ENCODE peak calls at places on chromosomes 11 and 22, in eight cellular contexts. One of them, this sample, is unnamed.

GRCh38 chr22:27650572-27650971 is 151.0 kb downstream of the MN1 start:
- DNase-seq in neural progenitor cell: no peak
- DNase-seq in anterior cingulate cortex: no peak
- DNase-seq in AG10803: no peak
- DNase-seq in fibroblast of villous mesenchyme: no peak
- DNase-seq in mesenchymal stem cell: no peak
- DNase-seq in NCI-H187: no peak
- DNase-seq in T-helper 1 cell: no peak
- DNase-seq in this sample: no peak

GRCh38 chr11:92867913-92868619 is 101.4 kb upstream of the MTNR1B start:
- DNase-seq in AG10803: no peak
- DNase-seq in anterior cingulate cortex: no peak
- DNase-seq in mesenchymal stem cell: no peak
- DNase-seq in NCI-H187: peak
- DNase-seq in fibroblast of villous mesenchyme: no peak
- DNase-seq in neural progenitor cell: no peak
- DNase-seq in T-helper 1 cell: no peak
- DNase-seq in this sample: no peak

GRCh38 chr11:76783901-76784813 is 1.0 kb downstream of the TSKU start:
- DNase-seq in mesenchymal stem cell: peak
- DNase-seq in neural progenitor cell: peak
- DNase-seq in AG10803: peak
- DNase-seq in anterior cingulate cortex: no peak
- DNase-seq in fibroblast of villous mesenchyme: peak
- DNase-seq in T-helper 1 cell: no peak
- DNase-seq in NCI-H187: no peak
- DNase-seq in this sample: peak

GRCh38 chr22:50524664-50525103 is 714 bp downstream of the SCO2 start:
- DNase-seq in anterior cingulate cortex: no peak
- DNase-seq in neural progenitor cell: no peak
- DNase-seq in NCI-H187: no peak
- DNase-seq in AG10803: no peak
- DNase-seq in mesenchymal stem cell: no peak
- DNase-seq in T-helper 1 cell: no peak
- DNase-seq in fibroblast of villous mesenchyme: no peak
- DNase-seq in this sample: no peak

GRCh38 chr11:130612291-130612802 is 163.9 kb downstream of the ADAMTS15 start:
- DNase-seq in neural progenitor cell: no peak
- DNase-seq in NCI-H187: no peak
- DNase-seq in mesenchymal stem cell: peak
- DNase-seq in AG10803: peak
- DNase-seq in fibroblast of villous mesenchyme: peak
- DNase-seq in anterior cingulate cortex: no peak
- DNase-seq in T-helper 1 cell: no peak
- DNase-seq in this sample: peak

GRCh38 chr11:112882494-112883381 is 78.5 kb upstream of the NCAM1 start:
- DNase-seq in T-helper 1 cell: no peak
- DNase-seq in fibroblast of villous mesenchyme: no peak
- DNase-seq in neural progenitor cell: no peak
- DNase-seq in anterior cingulate cortex: no peak
- DNase-seq in mesenchymal stem cell: no peak
- DNase-seq in NCI-H187: no peak
- DNase-seq in AG10803: no peak
- DNase-seq in this sample: peak

GRCh38 chr11:60274462-60274861 is 6.0 kb upstream of the MS4A4A start:
- DNase-seq in neural progenitor cell: no peak
- DNase-seq in AG10803: no peak
- DNase-seq in T-helper 1 cell: no peak
- DNase-seq in mesenchymal stem cell: no peak
- DNase-seq in anterior cingulate cortex: no peak
- DNase-seq in fibroblast of villous mesenchyme: no peak
- DNase-seq in NCI-H187: no peak
- DNase-seq in this sample: no peak

GRCh38 chr22:43275545-43275981 is 67.6 kb downstream of the SCUBE1 start:
- DNase-seq in neural progenitor cell: peak
- DNase-seq in T-helper 1 cell: no peak
- DNase-seq in AG10803: no peak
- DNase-seq in anterior cingulate cortex: no peak
- DNase-seq in fibroblast of villous mesenchyme: no peak
- DNase-seq in mesenchymal stem cell: peak
- DNase-seq in NCI-H187: no peak
- DNase-seq in this sample: peak

GRCh38 chr22:50474711-50475651 is at the start of gene SBF1:
- DNase-seq in anterior cingulate cortex: peak
- DNase-seq in mesenchymal stem cell: peak
- DNase-seq in T-helper 1 cell: peak
- DNase-seq in neural progenitor cell: peak
- DNase-seq in NCI-H187: peak
- DNase-seq in fibroblast of villous mesenchyme: peak
- DNase-seq in AG10803: peak
- DNase-seq in this sample: peak

GRCh38 chr11:67267188-67268035 is 1.1 kb downstream of the GRK2 start:
- DNase-seq in fibroblast of villous mesenchyme: no peak
- DNase-seq in neural progenitor cell: no peak
- DNase-seq in anterior cingulate cortex: no peak
- DNase-seq in AG10803: no peak
- DNase-seq in mesenchymal stem cell: no peak
- DNase-seq in NCI-H187: no peak
- DNase-seq in T-helper 1 cell: peak
- DNase-seq in this sample: no peak

GRCh38 chr11:90134420-90135003 is at the start of gene NAALAD2:
- DNase-seq in NCI-H187: no peak
- DNase-seq in anterior cingulate cortex: peak
- DNase-seq in neural progenitor cell: peak
- DNase-seq in AG10803: peak
- DNase-seq in T-helper 1 cell: no peak
- DNase-seq in fibroblast of villous mesenchyme: peak
- DNase-seq in mesenchymal stem cell: peak
- DNase-seq in this sample: peak

This sample was measured in cardiac fibroblast.